ENCODE peak calls at places on chromosomes 3 and 15, in four cellular contexts. One of them, this sample, is unnamed.

GRCh38 chr15:88841201-88841600 is 38.0 kb downstream of the ACAN start:
- DNase-seq in T-helper 9 cell: no peak
- DNase-seq in fibroblast of villous mesenchyme: no peak
- DNase-seq in fibroblast of the aortic adventitia: no peak
- DNase-seq in this sample: no peak

GRCh38 chr15:85800460-85801123 is 5.9 kb upstream of the KLHL25 start:
- DNase-seq in T-helper 9 cell: no peak
- DNase-seq in fibroblast of villous mesenchyme: peak
- DNase-seq in fibroblast of the aortic adventitia: peak
- DNase-seq in this sample: no peak

GRCh38 chr15:39969871-39970270 is 36.0 kb downstream of the EIF2AK4 start:
- DNase-seq in T-helper 9 cell: no peak
- DNase-seq in fibroblast of villous mesenchyme: peak
- DNase-seq in fibroblast of the aortic adventitia: peak
- DNase-seq in this sample: no peak

GRCh38 chr3:156211583-156211982 is 91.2 kb downstream of the KCNAB1 start:
- DNase-seq in T-helper 9 cell: no peak
- DNase-seq in fibroblast of villous mesenchyme: peak
- DNase-seq in fibroblast of the aortic adventitia: peak
- DNase-seq in this sample: no peak

GRCh38 chr15:91252322-91252721 is 152.3 kb downstream of the SV2B start:
- DNase-seq in T-helper 9 cell: no peak
- DNase-seq in fibroblast of villous mesenchyme: no peak
- DNase-seq in fibroblast of the aortic adventitia: no peak
- DNase-seq in this sample: no peak

GRCh38 chr3:65758871-65759598 is 279.7 kb downstream of the MAGI1 start:
- DNase-seq in T-helper 9 cell: no peak
- DNase-seq in fibroblast of villous mesenchyme: peak
- DNase-seq in fibroblast of the aortic adventitia: peak
- DNase-seq in this sample: no peak

GRCh38 chr3:132416807-132417694 is at the start of gene DNAJC13:
- DNase-seq in T-helper 9 cell: peak
- DNase-seq in fibroblast of villous mesenchyme: peak
- DNase-seq in fibroblast of the aortic adventitia: peak
- DNase-seq in this sample: peak

GRCh38 chr3:54120657-54121403 is 1.5 kb upstream of the CACNA2D3 start:
- DNase-seq in T-helper 9 cell: no peak
- DNase-seq in fibroblast of villous mesenchyme: no peak
- DNase-seq in fibroblast of the aortic adventitia: no peak
- DNase-seq in this sample: no peak

GRCh38 chr3:156253150-156253549 is 132.8 kb downstream of the KCNAB1 start:
- DNase-seq in T-helper 9 cell: no peak
- DNase-seq in fibroblast of villous mesenchyme: no peak
- DNase-seq in fibroblast of the aortic adventitia: no peak
- DNase-seq in this sample: no peak

GRCh38 chr15:22808761-22809280 is 22.4 kb downstream of the NIPA1 start:
- DNase-seq in T-helper 9 cell: no peak
- DNase-seq in fibroblast of villous mesenchyme: no peak
- DNase-seq in fibroblast of the aortic adventitia: no peak
- DNase-seq in this sample: no peak

GRCh38 chr3:132062535-132062934 is 27.7 kb upstream of the CPNE4 start:
- DNase-seq in T-helper 9 cell: no peak
- DNase-seq in fibroblast of villous mesenchyme: no peak
- DNase-seq in fibroblast of the aortic adventitia: no peak
- DNase-seq in this sample: no peak

GRCh38 chr15:59933607-59934006 is 70.5 kb upstream of the FOXB1 start:
- DNase-seq in T-helper 9 cell: no peak
- DNase-seq in fibroblast of villous mesenchyme: peak
- DNase-seq in fibroblast of the aortic adventitia: no peak
- DNase-seq in this sample: no peak

GRCh38 chr15:31041610-31042009 is 50.2 kb upstream of the MTMR10 start:
- DNase-seq in T-helper 9 cell: no peak
- DNase-seq in fibroblast of villous mesenchyme: no peak
- DNase-seq in fibroblast of the aortic adventitia: no peak
- DNase-seq in this sample: no peak

GRCh38 chr15:84731774-84732173 is 15.8 kb upstream of the SEC11A start:
- DNase-seq in T-helper 9 cell: no peak
- DNase-seq in fibroblast of villous mesenchyme: peak
- DNase-seq in fibroblast of the aortic adventitia: peak
- DNase-seq in this sample: no peak

GRCh38 chr3:198071602-198072285 is 111.7 kb downstream of the LMLN start:
- DNase-seq in T-helper 9 cell: no peak
- DNase-seq in fibroblast of villous mesenchyme: peak
- DNase-seq in fibroblast of the aortic adventitia: peak
- DNase-seq in this sample: no peak

GRCh38 chr15:79067969-79068368 is 22.6 kb downstream of the RASGRF1 start:
- DNase-seq in T-helper 9 cell: no peak
- DNase-seq in fibroblast of villous mesenchyme: no peak
- DNase-seq in fibroblast of the aortic adventitia: no peak
- DNase-seq in this sample: peak

GRCh38 chr15:71677766-71678165 is 132.6 kb upstream of the NR2E3 start:
- DNase-seq in T-helper 9 cell: no peak
- DNase-seq in fibroblast of villous mesenchyme: no peak
- DNase-seq in fibroblast of the aortic adventitia: no peak
- DNase-seq in this sample: no peak

GRCh38 chr3:124886168-124887051 is 755 bp downstream of the ITGB5 start:
- DNase-seq in T-helper 9 cell: peak
- DNase-seq in fibroblast of villous mesenchyme: peak
- DNase-seq in fibroblast of the aortic adventitia: peak
- DNase-seq in this sample: peak

GRCh38 chr3:143465638-143466037 is 346.1 kb downstream of the CHST2 start:
- DNase-seq in T-helper 9 cell: no peak
- DNase-seq in fibroblast of villous mesenchyme: no peak
- DNase-seq in fibroblast of the aortic adventitia: no peak
- DNase-seq in this sample: no peak

GRCh38 chr3:122322095-122323075 is 2.7 kb upstream of the CSTA start:
- DNase-seq in T-helper 9 cell: no peak
- DNase-seq in fibroblast of villous mesenchyme: no peak
- DNase-seq in fibroblast of the aortic adventitia: no peak
- DNase-seq in this sample: no peak

GRCh38 chr3:197417896-197418618 is 119.6 kb upstream of the DLG1 start:
- DNase-seq in T-helper 9 cell: no peak
- DNase-seq in fibroblast of villous mesenchyme: no peak
- DNase-seq in fibroblast of the aortic adventitia: no peak
- DNase-seq in this sample: no peak

GRCh38 chr15:68658641-68659358 is 80.0 kb downstream of the CORO2B start:
- DNase-seq in T-helper 9 cell: no peak
- DNase-seq in fibroblast of villous mesenchyme: no peak
- DNase-seq in fibroblast of the aortic adventitia: no peak
- DNase-seq in this sample: peak

GRCh38 chr3:27680517-27681246 is 41.4 kb downstream of the EOMES start:
- DNase-seq in T-helper 9 cell: no peak
- DNase-seq in fibroblast of villous mesenchyme: no peak
- DNase-seq in fibroblast of the aortic adventitia: no peak
- DNase-seq in this sample: no peak

GRCh38 chr3:178705925-178706324 is 169.7 kb downstream of the KCNMB2 start:
- DNase-seq in T-helper 9 cell: no peak
- DNase-seq in fibroblast of villous mesenchyme: peak
- DNase-seq in fibroblast of the aortic adventitia: no peak
- DNase-seq in this sample: no peak

GRCh38 chr3:191523099-191523498 is 62.1 kb downstream of the PYDC2 start:
- DNase-seq in T-helper 9 cell: no peak
- DNase-seq in fibroblast of villous mesenchyme: no peak
- DNase-seq in fibroblast of the aortic adventitia: no peak
- DNase-seq in this sample: no peak

GRCh38 chr3:43371494-43371893 is 85.2 kb downstream of the SNRK start:
- DNase-seq in T-helper 9 cell: no peak
- DNase-seq in fibroblast of villous mesenchyme: no peak
- DNase-seq in fibroblast of the aortic adventitia: no peak
- DNase-seq in this sample: no peak

GRCh38 chr3:32934150-32934742 is 17.2 kb upstream of the CCR4 start:
- DNase-seq in T-helper 9 cell: no peak
- DNase-seq in fibroblast of villous mesenchyme: peak
- DNase-seq in fibroblast of the aortic adventitia: peak
- DNase-seq in this sample: no peak

This sample was measured in spleen.